ENCODE peak calls at places on chromosomes 16 and 17, in five cellular contexts. S is heart left ventricle, G is stomach, W is right lobe of liver, I is tibial nerve. X is an unnamed sample.

GRCh38 chr16:48277158-48277557 is 29.8 kb upstream of the ABCC11 start:
- DNase-seq in S (no peak), G (peak; percentile 54), W (no peak), I (no peak), X (no peak)

GRCh38 chr17:65176646-65177409 is 39.7 kb downstream of the RGS9 start:
- DNase-seq in S (no peak), G (no peak), W (no peak), I (no peak), X (no peak)

GRCh38 chr17:39926135-39926587 is 1.2 kb downstream of the ORMDL3 start:
- DNase-seq in S (no peak), G (no peak), W (no peak), I (no peak), X (no peak)

GRCh38 chr16:81137012-81137335 is 40.8 kb upstream of the GCSH start:
- DNase-seq in S (no peak), G (no peak), W (no peak), I (peak; percentile 19), X (no peak)

GRCh38 chr17:31919802-31920525 is 16.8 kb upstream of the SUZ12 start:
- DNase-seq in S (no peak), G (no peak), W (no peak), I (no peak), X (no peak)

GRCh38 chr17:71959129-71959528 is 161.7 kb upstream of the SOX9 start:
- DNase-seq in S (no peak), G (no peak), W (no peak), I (no peak), X (no peak)

GRCh38 chr16:48366165-48367093 is 18.8 kb downstream of the SIAH1 start:
- DNase-seq in S (no peak), G (peak; percentile 53), W (no peak), I (no peak), X (peak; percentile 29)

GRCh38 chr17:40069751-40070643 is 7.2 kb downstream of the THRA start:
- DNase-seq in S (peak; percentile 49), G (peak; percentile 78), W (no peak), I (no peak), X (peak; percentile 57)

GRCh38 chr17:58507123-58507634 is 7.3 kb downstream of the MTMR4 start:
- DNase-seq in S (no peak), G (no peak), W (peak; percentile 94), I (no peak), X (no peak)

GRCh38 chr16:47888734-47889133 is 267.1 kb downstream of the ABCC12 start:
- DNase-seq in S (no peak), G (no peak), W (no peak), I (no peak), X (no peak)

GRCh38 chr17:77535892-77536291 is 395.1 kb downstream of the SEC14L1 start:
- DNase-seq in S (no peak), G (no peak), W (no peak), I (no peak), X (no peak)

GRCh38 chr16:85947511-85948509 is 48.8 kb downstream of the IRF8 start:
- DNase-seq in S (no peak), G (peak; percentile 43), W (no peak), I (no peak), X (no peak)

GRCh38 chr17:50048988-50049387 is 6.9 kb upstream of the ITGA3 start:
- DNase-seq in S (no peak), G (no peak), W (peak; percentile 18), I (no peak), X (no peak)

GRCh38 chr17:68437979-68438877 is 19.1 kb downstream of the WIPI1 start:
- DNase-seq in S (peak; percentile 52), G (peak; percentile 72), W (peak; percentile 68), I (no peak), X (no peak)

GRCh38 chr17:83204230-83204725 is 124.9 kb downstream of the METRNL start:
- DNase-seq in S (no peak), G (no peak), W (no peak), I (peak; percentile 7), X (no peak)

GRCh38 chr17:68006797-68007196 is 10.5 kb upstream of the C17orf58 start:
- DNase-seq in S (no peak), G (no peak), W (no peak), I (no peak), X (no peak)

GRCh38 chr17:46192484-46193245 is 564 bp downstream of the KANSL1 start:
- DNase-seq in S (peak; percentile 72), G (peak; percentile 57), W (peak; percentile 83), I (peak; percentile 26), X (peak; percentile 68)

GRCh38 chr17:33684714-33685113 is 391.6 kb upstream of the ASIC2 start:
- DNase-seq in S (no peak), G (no peak), W (no peak), I (no peak), X (no peak)

GRCh38 chr16:86619263-86619935 is 41.0 kb downstream of the FOXL1 start:
- DNase-seq in S (peak; percentile 33), G (no peak), W (no peak), I (peak; percentile 33), X (no peak)

GRCh38 chr17:39225974-39226683 is 384 bp upstream of the STAC2 start:
- DNase-seq in S (peak; percentile 80), G (peak; percentile 38), W (no peak), I (no peak), X (peak; percentile 94)

GRCh38 chr16:10933865-10934264 is 8.4 kb downstream of the DEXI start:
- DNase-seq in S (no peak), G (no peak), W (no peak), I (no peak), X (no peak)

GRCh38 chr16:11665071-11665491 is 3.2 kb upstream of the SNN start:
- DNase-seq in S (no peak), G (no peak), W (no peak), I (no peak), X (no peak)

GRCh38 chr17:55348749-55349354 is 72.8 kb downstream of the MMD start:
- DNase-seq in S (peak; percentile 32), G (peak; percentile 63), W (no peak), I (peak; percentile 15), X (peak; percentile 44)

GRCh38 chr17:56148333-56148732 is 4.9 kb upstream of the ANKFN1 start:
- DNase-seq in S (no peak), G (no peak), W (no peak), I (no peak), X (no peak)

GRCh38 chr16:71354156-71354555 is 4.4 kb upstream of the CALB2 start:
- DNase-seq in S (no peak), G (no peak), W (no peak), I (no peak), X (no peak)

GRCh38 chr16:81680444-81681263 is 98.4 kb upstream of the PLCG2 start:
- DNase-seq in S (no peak), G (no peak), W (no peak), I (no peak), X (no peak)

GRCh38 chr16:49912688-49913087 is 56.8 kb upstream of the ZNF423 start:
- DNase-seq in S (no peak), G (no peak), W (no peak), I (no peak), X (no peak)

GRCh38 chr16:30526137-30526822 is at the start of gene ZNF768:
- DNase-seq in S (no peak), G (no peak), W (peak; percentile 71), I (no peak), X (peak; percentile 49)

GRCh38 chr16:30526823-30527634 is 663 bp upstream of the ZNF768 start:
- DNase-seq in S (peak; percentile 99), G (peak; percentile 99), W (peak; percentile 99), I (peak; percentile 96), X (peak; percentile 98)

GRCh38 chr16:30528799-30529457 is 2.6 kb upstream of the ZNF768 start:
- DNase-seq in S (no peak), G (no peak), W (no peak), I (no peak), X (no peak)

GRCh38 chr16:30525844-30526136 is 576 bp downstream of the ZNF768 start:
- DNase-seq in S (no peak), G (no peak), W (no peak), I (no peak), X (no peak)

DNA sequence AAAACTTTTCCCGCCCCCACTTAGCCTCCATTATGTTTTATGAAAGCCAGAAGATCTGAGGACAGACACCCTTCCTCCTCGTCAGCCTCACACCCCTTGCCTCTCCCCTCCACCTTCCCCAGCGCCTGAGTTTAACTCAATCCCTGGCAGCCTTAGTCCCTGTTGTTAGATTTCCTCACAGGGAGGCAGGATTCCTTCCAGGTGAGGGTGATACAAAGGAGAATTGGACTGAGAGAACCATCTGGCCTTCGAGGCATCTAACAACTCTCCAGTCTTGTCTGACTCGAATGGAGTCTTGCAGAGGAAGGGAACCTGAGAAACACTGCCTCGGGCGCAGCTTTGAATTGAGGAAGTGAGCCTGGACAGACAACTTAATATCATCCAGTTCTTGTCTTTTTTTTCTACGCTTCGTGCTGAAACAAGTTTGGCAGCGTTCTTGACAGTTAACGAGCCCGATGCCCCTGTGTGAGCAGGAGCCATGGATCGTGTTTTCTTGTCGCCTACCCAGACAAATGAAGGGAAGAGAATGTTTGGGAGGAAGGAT is 1.3 kb upstream of the ZNF768 start:
- DNase-seq in S (no peak), G (peak; percentile 36), W (no peak), I (no peak), X (no peak)
- TF ChIP-seq POLR2A in S (no peak), G (no peak), W (no peak), I (no peak), X (no peak)

DNA sequence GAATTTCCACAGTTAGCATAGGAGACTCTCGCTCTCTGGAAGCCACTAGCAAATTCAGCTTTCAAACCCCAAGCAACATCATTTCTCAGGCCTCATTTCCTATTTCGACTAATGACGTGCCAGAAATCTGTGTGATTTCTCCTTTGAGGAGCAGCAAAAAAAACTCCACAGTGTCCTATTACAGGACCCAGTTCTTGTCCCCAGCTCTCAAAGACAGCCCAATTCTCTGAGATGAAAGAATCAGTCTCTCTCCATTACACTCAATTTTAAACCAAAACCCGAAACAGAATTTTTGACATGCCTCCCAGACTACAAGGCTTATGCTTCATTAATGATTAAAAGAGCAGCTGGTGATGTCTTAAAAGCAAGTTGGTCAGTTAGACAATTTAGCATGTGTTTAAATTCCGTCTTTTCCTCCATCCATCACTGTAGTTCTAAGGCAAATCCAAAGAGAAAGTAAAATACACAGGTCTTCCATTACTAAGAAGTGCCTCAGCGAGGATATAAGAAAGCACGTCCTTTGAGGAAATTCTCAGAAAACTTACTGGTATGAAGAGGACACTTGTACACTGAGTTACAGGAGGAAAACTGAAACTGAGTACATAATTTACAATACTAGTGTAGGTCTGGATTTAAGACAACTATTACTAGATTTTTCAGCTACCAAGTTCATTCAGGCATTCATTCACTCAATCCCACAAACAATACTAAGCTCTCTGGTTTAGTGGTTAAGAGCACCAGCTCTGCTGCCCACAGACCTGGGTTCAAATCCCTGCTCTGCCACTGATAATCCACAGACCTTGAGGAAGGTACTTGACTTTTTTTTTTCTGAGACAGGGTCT is 12.5 kb downstream of the TOM1L2 start:
- DNase-seq in S (no peak), G (no peak), W (no peak), I (no peak), X (no peak)
- H3K4me1 ChIP-seq in S (peaks cover 4% of the 10 kb centered on the region), G (peaks cover 58% of the 10 kb centered on the region), W (no peaks in the 10 kb centered on the region), I (peaks cover 39% of the 10 kb centered on the region), X (peaks cover 19% of the 10 kb centered on the region)

DNA sequence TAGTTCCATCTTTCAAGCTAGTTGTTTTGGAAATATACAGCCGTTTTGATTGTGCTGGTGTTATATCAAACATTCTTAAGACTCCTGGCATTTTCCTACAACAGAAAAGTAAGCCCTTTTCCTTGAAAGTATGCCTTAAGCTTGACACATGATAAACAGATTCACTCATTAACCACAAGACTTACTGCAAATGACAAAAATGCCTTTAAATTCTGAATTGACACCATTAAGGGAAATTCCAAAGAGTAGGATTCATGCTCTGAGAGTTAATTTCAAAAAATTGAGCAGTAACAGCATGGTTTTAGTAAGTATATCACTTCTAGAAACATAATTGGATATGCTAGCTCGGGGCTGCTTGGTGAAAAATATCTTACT is 8.5 kb upstream of the PHAF1 start:
- DNase-seq in S (no peak), G (no peak), W (no peak), I (no peak), X (no peak)
- TF ChIP-seq CTCF in S (no peak), G (no peak), W (no peak), I (no peak), X (no peak)

GRCh38 chr17:64006361-64007088 is 8.4 kb downstream of the PRR29 start:
- DNase-seq in S (peak; percentile 84), G (no peak), W (no peak), I (no peak), X (peak; percentile 68)
- TF ChIP-seq POLR2A in S (no peak), G (no peak), W (peak; percentile 13), I (no peak), X (no peak)

X was measured in uterus.